ENCODE peak calls at places on chromosomes 7 and 10, in six cellular contexts. K is IMR-90, V is HFF-Myc, H is coronary artery, W is tibial nerve, R is AG10803. P is an unnamed sample.

GRCh38 chr7:71408276-71408675 is 276.3 kb downstream of the GALNT17 start:
- DNase-seq in R (no peak), K (no peak), H (no peak), W (no peak), V (no peak), P (no peak)

GRCh38 chr10:118626953-118627352 is 31.5 kb upstream of the PRLHR start:
- DNase-seq in R (no peak), W (no peak), V (no peak), H (no peak), K (no peak), P (no peak)

GRCh38 chr10:21002097-21002878 is 105.2 kb upstream of the NEBL start:
- DNase-seq in K (peak), R (no peak), H (no peak), W (no peak), V (no peak), P (no peak)

GRCh38 chr7:73992104-73992562 is 35.8 kb upstream of the ELN start:
- DNase-seq in W (no peak), H (peak), V (no peak), R (peak), K (peak), P (peak)

GRCh38 chr10:18456984-18457383 is 194.4 kb downstream of the NSUN6 start:
- DNase-seq in W (no peak), R (no peak), H (no peak), V (no peak), K (no peak), P (no peak)

GRCh38 chr10:18607979-18608378 is 43.4 kb downstream of the NSUN6 start:
- DNase-seq in W (no peak), V (no peak), K (peak), R (no peak), H (no peak), P (no peak)

GRCh38 chr7:111639894-111640293 is 77.6 kb upstream of the IMMP2L start:
- DNase-seq in W (peak), H (no peak), R (peak), V (peak), K (peak), P (no peak)

GRCh38 chr10:87642988-87643387 is 16.7 kb upstream of the PAPSS2 start:
- DNase-seq in K (no peak), R (no peak), V (no peak), W (no peak), H (no peak), P (no peak)

GRCh38 chr10:96056787-96057186 is 13.4 kb downstream of the CCNJ start:
- DNase-seq in K (no peak), V (no peak), H (no peak), R (no peak), W (no peak), P (no peak)

GRCh38 chr7:88919484-88920131 is 124.1 kb upstream of the TEX47 start:
- DNase-seq in R (no peak), V (no peak), K (no peak), H (no peak), W (no peak), P (no peak)

GRCh38 chr7:12706900-12707536 is 19.6 kb downstream of the ARL4A start:
- DNase-seq in K (peak), W (no peak), R (peak), V (no peak), H (no peak), P (no peak)

GRCh38 chr7:36862685-36863375 is 138.5 kb upstream of the AOAH start:
- DNase-seq in W (no peak), V (no peak), K (no peak), H (no peak), R (no peak), P (no peak)

GRCh38 chr10:132169766-132170560 is 16.8 kb upstream of the DPYSL4 start:
- DNase-seq in K (no peak), R (no peak), W (no peak), H (no peak), V (no peak), P (no peak)

GRCh38 chr10:95837368-95837776 is 70.4 kb upstream of the CC2D2B start:
- DNase-seq in H (no peak), K (no peak), V (no peak), W (no peak), R (no peak), P (no peak)

GRCh38 chr7:87886875-87887274 is 10.6 kb downstream of the DBF4 start:
- DNase-seq in K (peak), R (peak), V (no peak), W (no peak), H (no peak), P (no peak)
- TF ChIP-seq CTCF in K (peak), R (peak), V (no peak), W (peak), H (no peak), P (no peak)

DNA sequence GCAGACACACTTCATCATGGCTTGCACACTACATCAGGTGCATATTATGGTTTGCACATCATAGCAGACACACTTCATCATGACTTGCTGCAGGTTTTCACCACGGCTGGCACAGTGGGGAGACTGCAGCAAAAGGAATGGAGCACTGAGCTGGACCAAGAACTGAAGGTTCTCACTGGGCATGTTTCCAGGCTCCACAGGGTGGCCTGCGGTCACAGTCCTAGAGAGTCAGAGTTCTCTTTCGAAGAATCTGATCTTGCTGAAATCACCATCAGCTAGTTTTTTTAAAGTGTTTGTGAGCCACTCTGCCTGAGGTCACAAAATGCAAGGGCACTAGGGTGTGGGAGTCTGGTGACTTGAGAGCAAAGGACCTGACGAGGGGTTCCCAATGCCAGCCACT is 140.4 kb upstream of the NPY start:
- DNase-seq in V (no peak), K (no peak), R (no peak), W (no peak), H (no peak), P (no peak)
- TF ChIP-seq CTCF in V (no peak), K (no peak), R (no peak), W (no peak), H (no peak), P (no peak)

DNA sequence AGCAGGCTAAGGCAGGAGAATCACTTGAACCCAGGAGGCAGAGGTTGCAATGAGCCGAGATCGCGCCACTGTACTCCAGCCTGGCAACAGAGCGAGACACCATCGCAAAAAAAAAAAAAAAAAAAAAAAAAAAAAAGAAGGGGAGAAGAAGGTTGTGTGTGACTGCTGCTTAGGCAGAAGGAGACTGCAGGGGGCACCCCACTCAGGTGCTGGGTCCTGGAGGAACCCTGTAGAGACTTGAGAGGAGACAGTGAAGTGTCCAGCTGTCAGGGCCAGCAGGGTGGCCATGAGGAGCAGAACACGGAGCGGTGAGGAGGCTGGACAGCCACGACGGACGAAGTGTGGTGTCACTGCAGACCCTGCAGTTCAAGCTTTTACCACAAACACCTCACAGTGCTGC is 99.0 kb upstream of the NMT2 start:
- DNase-seq in H (no peak), R (no peak), W (no peak), K (no peak), V (no peak), P (no peak)
- TF ChIP-seq CTCF in H (no peak), R (peak), W (no peak), K (no peak), V (peak), P (no peak)

GRCh38 chr7:35430547-35431153 is 176.8 kb upstream of the TBX20 start:
- DNase-seq in W (no peak), R (no peak), K (no peak), V (no peak), H (no peak), P (no peak)
- TF ChIP-seq CTCF in W (no peak), R (peak), K (peak), V (peak), H (no peak), P (peak)

DNA sequence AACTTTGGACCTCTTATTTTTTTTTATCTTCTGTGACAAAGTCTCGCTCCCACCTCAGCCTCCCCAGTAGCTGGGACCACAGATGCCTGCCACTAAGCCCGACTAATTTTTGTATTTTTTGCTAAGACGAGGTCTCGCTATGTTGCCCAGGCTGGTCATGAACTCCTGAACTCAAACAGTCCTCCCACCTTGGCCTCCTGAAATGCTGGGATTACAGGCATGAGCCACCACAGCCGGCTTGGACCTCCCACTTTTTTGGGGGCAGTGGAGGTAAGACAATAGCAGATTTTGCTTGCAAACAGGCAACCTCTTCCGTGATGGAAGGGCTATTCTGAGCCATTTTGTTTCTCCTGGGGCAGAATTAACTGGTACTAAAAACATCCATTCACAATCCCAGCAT is 1.2 kb upstream of the TRRAP start:
- DNase-seq in R (no peak), H (peak), V (no peak), K (no peak), W (no peak), P (no peak)
- TF ChIP-seq CTCF in R (no peak), H (no peak), V (no peak), K (no peak), W (no peak), P (no peak)

GRCh38 chr10:19683326-19683725 is 132.9 kb upstream of the PLXDC2 start:
- DNase-seq in V (no peak), W (no peak), R (no peak), K (peak), H (no peak), P (no peak)

GRCh38 chr10:19688344-19688743 is 127.9 kb upstream of the PLXDC2 start:
- DNase-seq in K (no peak), W (no peak), H (no peak), V (no peak), R (no peak), P (no peak)

GRCh38 chr10:19689231-19689630 is 127.0 kb upstream of the PLXDC2 start:
- DNase-seq in V (no peak), R (no peak), K (no peak), H (no peak), W (no peak), P (no peak)

GRCh38 chr10:19683965-19684364 is 132.3 kb upstream of the PLXDC2 start:
- DNase-seq in W (no peak), V (no peak), R (peak), K (peak), H (no peak), P (no peak)
- TF ChIP-seq CTCF in W (no peak), V (no peak), R (peak), K (peak), H (no peak), P (no peak)

P was measured in AG04449.